ENCODE peak calls at places on chromosomes 16 and 17, in five cellular contexts. One of them, this sample, is unnamed.
A peak's percentile ranks its signal among the peaks of the same experiment; 100 is the strongest.

GRCh38 chr16:80164881-80165280 is 375.9 kb upstream of the DYNLRB2 start:
- DNase-seq in hepatocyte: no peak
- DNase-seq in ovary: no peak
- DNase-seq in mucosa of descending colon: no peak
- DNase-seq in endothelial cell of umbilical vein: no peak
- DNase-seq in this sample: no peak

GRCh38 chr17:12409082-12409481 is 256.6 kb upstream of the MYOCD start:
- DNase-seq in mucosa of descending colon: no peak
- DNase-seq in ovary: no peak
- DNase-seq in endothelial cell of umbilical vein: no peak
- DNase-seq in hepatocyte: no peak
- DNase-seq in this sample: no peak

GRCh38 chr17:10216213-10216982 is 18.0 kb upstream of the GAS7 start:
- DNase-seq in endothelial cell of umbilical vein: no peak
- DNase-seq in hepatocyte: no peak
- DNase-seq in ovary: no peak
- DNase-seq in mucosa of descending colon: no peak
- DNase-seq in this sample: no peak

GRCh38 chr17:46072998-46073397 is 73.9 kb downstream of the STH start:
- DNase-seq in hepatocyte: no peak
- DNase-seq in mucosa of descending colon: no peak
- DNase-seq in endothelial cell of umbilical vein: no peak
- DNase-seq in ovary: no peak
- DNase-seq in this sample: no peak

GRCh38 chr17:48375356-48375755 is 54.7 kb downstream of the SKAP1 start:
- DNase-seq in hepatocyte: no peak
- DNase-seq in endothelial cell of umbilical vein: no peak
- DNase-seq in ovary: no peak
- DNase-seq in mucosa of descending colon: no peak
- DNase-seq in this sample: no peak

GRCh38 chr16:88347656-88348376 is 34.9 kb upstream of the ZNF469 start:
- DNase-seq in mucosa of descending colon: peak; percentile 13
- DNase-seq in endothelial cell of umbilical vein: no peak
- DNase-seq in hepatocyte: no peak
- DNase-seq in ovary: peak; percentile 15
- DNase-seq in this sample: no peak

GRCh38 chr16:68539704-68540370 is 746 bp downstream of the ZFP90 start:
- DNase-seq in mucosa of descending colon: no peak
- DNase-seq in hepatocyte: peak; percentile 19
- DNase-seq in ovary: no peak
- DNase-seq in endothelial cell of umbilical vein: peak; percentile 19
- DNase-seq in this sample: peak; percentile 45

GRCh38 chr17:4634981-4635380 is 6.5 kb downstream of the ALOX15 start:
- DNase-seq in endothelial cell of umbilical vein: no peak
- DNase-seq in ovary: no peak
- DNase-seq in hepatocyte: no peak
- DNase-seq in mucosa of descending colon: no peak
- DNase-seq in this sample: no peak

GRCh38 chr16:1981398-1981836 is at the start of gene NOXO1:
- DNase-seq in mucosa of descending colon: peak; percentile 81
- DNase-seq in endothelial cell of umbilical vein: no peak
- DNase-seq in hepatocyte: no peak
- DNase-seq in ovary: no peak
- DNase-seq in this sample: no peak

GRCh38 chr16:9395958-9396359 is 304.5 kb downstream of the HAPSTR1 start:
- DNase-seq in ovary: no peak
- DNase-seq in endothelial cell of umbilical vein: no peak
- DNase-seq in mucosa of descending colon: peak; percentile 39
- DNase-seq in hepatocyte: peak; percentile 42
- DNase-seq in this sample: peak; percentile 1

GRCh38 chr16:68286153-68287074 is 22.1 kb downstream of the SLC7A6 start:
- DNase-seq in mucosa of descending colon: no peak
- DNase-seq in hepatocyte: no peak
- DNase-seq in ovary: no peak
- DNase-seq in endothelial cell of umbilical vein: peak; percentile 27
- DNase-seq in this sample: no peak

GRCh38 chr17:3879181-3879580 is 13.7 kb downstream of the CAMKK1 start:
- DNase-seq in hepatocyte: peak; percentile 70
- DNase-seq in endothelial cell of umbilical vein: no peak
- DNase-seq in mucosa of descending colon: peak; percentile 43
- DNase-seq in ovary: no peak
- DNase-seq in this sample: no peak

GRCh38 chr17:71412803-71413202 is 708.0 kb upstream of the SOX9 start:
- DNase-seq in endothelial cell of umbilical vein: no peak
- DNase-seq in ovary: no peak
- DNase-seq in hepatocyte: peak; percentile 41
- DNase-seq in mucosa of descending colon: no peak
- DNase-seq in this sample: no peak

GRCh38 chr17:79988163-79988971 is 47.3 kb downstream of the TBC1D16 start:
- DNase-seq in ovary: peak; percentile 88
- DNase-seq in endothelial cell of umbilical vein: peak; percentile 91
- DNase-seq in mucosa of descending colon: peak; percentile 69
- DNase-seq in hepatocyte: peak; percentile 73
- DNase-seq in this sample: no peak

DNA sequence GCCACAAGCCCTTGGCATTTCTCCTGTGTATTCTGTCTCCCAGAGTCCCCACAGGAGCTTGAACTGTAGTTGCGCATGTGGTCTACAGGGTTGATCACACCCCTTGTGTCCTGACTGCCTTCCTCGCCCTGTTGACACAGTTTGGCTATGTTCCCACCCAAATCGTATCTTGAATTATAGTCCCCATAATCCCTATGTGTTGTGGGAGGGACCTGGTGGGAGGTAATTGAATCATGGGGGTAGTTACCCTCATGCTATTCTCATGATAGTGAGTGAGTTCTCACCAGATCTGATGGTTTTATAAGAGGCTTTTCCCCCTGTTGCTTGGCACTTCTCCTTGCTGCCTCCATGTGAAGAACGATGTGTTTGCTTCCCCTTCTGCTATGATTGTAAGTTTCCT is 21.2 kb downstream of the ADAD2 start:
- DNase-seq in ovary: no peak
- DNase-seq in endothelial cell of umbilical vein: no peak
- DNase-seq in mucosa of descending colon: no peak
- DNase-seq in hepatocyte: no peak
- DNase-seq in this sample: no peak
- H3K4me1 ChIP-seq in ovary: no peaks in the 10 kb centered on the region
- H3K4me1 ChIP-seq in endothelial cell of umbilical vein: no peaks in the 10 kb centered on the region
- H3K4me1 ChIP-seq in mucosa of descending colon: no peaks in the 10 kb centered on the region
- H3K4me1 ChIP-seq in hepatocyte: no peaks in the 10 kb centered on the region
- H3K4me1 ChIP-seq in this sample: no peaks in the 10 kb centered on the region

DNA sequence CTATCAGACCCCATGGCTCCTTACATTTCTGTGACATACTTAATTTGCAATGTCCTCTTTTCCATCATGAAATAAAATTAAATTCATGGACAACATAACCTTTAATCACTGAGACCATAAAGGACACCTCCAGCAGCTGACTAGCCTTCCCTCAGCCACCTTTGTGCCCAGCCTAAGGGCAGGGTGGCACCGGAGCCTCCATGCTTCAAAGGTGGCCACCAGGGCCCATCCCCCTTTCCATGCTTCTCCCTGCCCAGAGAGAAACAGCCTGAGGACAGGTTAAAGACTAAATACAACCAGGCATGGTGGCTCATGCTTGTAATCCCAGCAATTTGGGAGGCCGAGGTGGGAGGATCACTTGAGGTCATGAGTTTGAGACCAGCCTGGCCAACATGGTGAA is 94.3 kb downstream of the ADCY9 start:
- DNase-seq in mucosa of descending colon: no peak
- DNase-seq in endothelial cell of umbilical vein: no peak
- DNase-seq in hepatocyte: no peak
- DNase-seq in ovary: no peak
- DNase-seq in this sample: no peak
- TF ChIP-seq CTCF in mucosa of descending colon: no peak
- TF ChIP-seq CTCF in endothelial cell of umbilical vein: no peak
- TF ChIP-seq CTCF in hepatocyte: no peak
- TF ChIP-seq CTCF in ovary: no peak
- TF ChIP-seq CTCF in this sample: no peak

GRCh38 chr17:18185832-18186231 is 2.2 kb downstream of the ALKBH5 start:
- DNase-seq in hepatocyte: no peak
- DNase-seq in endothelial cell of umbilical vein: peak; percentile 37
- DNase-seq in ovary: no peak
- DNase-seq in mucosa of descending colon: no peak
- DNase-seq in this sample: no peak

GRCh38 chr17:18186271-18186982 is 2.8 kb downstream of the ALKBH5 start:
- DNase-seq in hepatocyte: no peak
- DNase-seq in ovary: no peak
- DNase-seq in endothelial cell of umbilical vein: peak; percentile 33
- DNase-seq in mucosa of descending colon: no peak
- DNase-seq in this sample: no peak

GRCh38 chr17:18187816-18188761 is 4.5 kb downstream of the ALKBH5 start:
- DNase-seq in mucosa of descending colon: no peak
- DNase-seq in hepatocyte: peak; percentile 34
- DNase-seq in ovary: no peak
- DNase-seq in endothelial cell of umbilical vein: peak; percentile 61
- DNase-seq in this sample: no peak

GRCh38 chr17:18185391-18185790 is 1.8 kb downstream of the ALKBH5 start:
- DNase-seq in hepatocyte: no peak
- DNase-seq in ovary: no peak
- DNase-seq in mucosa of descending colon: no peak
- DNase-seq in endothelial cell of umbilical vein: peak; percentile 33
- DNase-seq in this sample: no peak

GRCh38 chr17:18187226-18187625 is 3.6 kb downstream of the ALKBH5 start:
- DNase-seq in ovary: no peak
- DNase-seq in hepatocyte: no peak
- DNase-seq in endothelial cell of umbilical vein: peak; percentile 20
- DNase-seq in mucosa of descending colon: no peak
- DNase-seq in this sample: no peak
- H3K4me3 ChIP-seq in ovary: peak overlapping the region; percentile 95
- H3K4me3 ChIP-seq in hepatocyte: peak overlapping the region; percentile 78
- H3K4me3 ChIP-seq in endothelial cell of umbilical vein: no peak overlapping the region
- H3K4me3 ChIP-seq in mucosa of descending colon: no peak overlapping the region
- H3K4me3 ChIP-seq in this sample: no peak overlapping the region

DNA sequence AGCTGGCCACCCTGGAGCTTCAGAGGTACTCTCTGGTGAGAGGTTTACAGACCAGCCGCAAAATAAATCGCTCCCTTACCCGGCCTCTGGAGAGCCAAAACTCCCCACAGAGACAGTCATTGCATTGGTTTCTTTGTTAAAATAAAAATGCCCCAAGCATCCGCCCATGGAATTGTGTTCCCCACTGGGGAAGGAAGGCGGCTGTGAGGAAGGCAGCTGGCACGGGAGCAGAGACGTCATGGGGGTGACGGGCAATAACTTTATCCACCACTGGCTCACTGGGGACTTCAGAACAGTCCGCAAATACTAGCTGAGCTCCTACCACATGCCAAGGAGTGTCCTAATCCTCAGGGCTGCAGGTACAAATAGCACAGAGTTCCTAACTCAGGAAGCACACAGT is 266.1 kb upstream of the FOXF1 start:
- DNase-seq in endothelial cell of umbilical vein: no peak
- DNase-seq in ovary: no peak
- DNase-seq in hepatocyte: no peak
- DNase-seq in mucosa of descending colon: no peak
- DNase-seq in this sample: no peak
- H3K4me1 ChIP-seq in endothelial cell of umbilical vein: no peaks in the 10 kb centered on the region
- H3K4me1 ChIP-seq in ovary: no peaks in the 10 kb centered on the region
- H3K4me1 ChIP-seq in hepatocyte: peaks cover 15% of the 10 kb centered on the region
- H3K4me1 ChIP-seq in mucosa of descending colon: no peaks in the 10 kb centered on the region
- H3K4me1 ChIP-seq in this sample: no peaks in the 10 kb centered on the region

GRCh38 chr16:11632455-11632921 is 35.8 kb upstream of the SNN start:
- DNase-seq in hepatocyte: peak; percentile 81
- DNase-seq in mucosa of descending colon: peak; percentile 50
- DNase-seq in ovary: peak; percentile 76
- DNase-seq in endothelial cell of umbilical vein: peak; percentile 71
- DNase-seq in this sample: peak; percentile 75

GRCh38 chr16:11631214-11631613 is 37.0 kb upstream of the SNN start:
- DNase-seq in endothelial cell of umbilical vein: no peak
- DNase-seq in hepatocyte: no peak
- DNase-seq in mucosa of descending colon: no peak
- DNase-seq in ovary: no peak
- DNase-seq in this sample: no peak

GRCh38 chr16:11629071-11630030 is 38.9 kb upstream of the SNN start:
- DNase-seq in endothelial cell of umbilical vein: no peak
- DNase-seq in mucosa of descending colon: no peak
- DNase-seq in hepatocyte: no peak
- DNase-seq in ovary: no peak
- DNase-seq in this sample: no peak

GRCh38 chr16:11627822-11628457 is 40.3 kb upstream of the SNN start:
- DNase-seq in mucosa of descending colon: no peak
- DNase-seq in ovary: no peak
- DNase-seq in hepatocyte: peak; percentile 54
- DNase-seq in endothelial cell of umbilical vein: no peak
- DNase-seq in this sample: no peak

DNA sequence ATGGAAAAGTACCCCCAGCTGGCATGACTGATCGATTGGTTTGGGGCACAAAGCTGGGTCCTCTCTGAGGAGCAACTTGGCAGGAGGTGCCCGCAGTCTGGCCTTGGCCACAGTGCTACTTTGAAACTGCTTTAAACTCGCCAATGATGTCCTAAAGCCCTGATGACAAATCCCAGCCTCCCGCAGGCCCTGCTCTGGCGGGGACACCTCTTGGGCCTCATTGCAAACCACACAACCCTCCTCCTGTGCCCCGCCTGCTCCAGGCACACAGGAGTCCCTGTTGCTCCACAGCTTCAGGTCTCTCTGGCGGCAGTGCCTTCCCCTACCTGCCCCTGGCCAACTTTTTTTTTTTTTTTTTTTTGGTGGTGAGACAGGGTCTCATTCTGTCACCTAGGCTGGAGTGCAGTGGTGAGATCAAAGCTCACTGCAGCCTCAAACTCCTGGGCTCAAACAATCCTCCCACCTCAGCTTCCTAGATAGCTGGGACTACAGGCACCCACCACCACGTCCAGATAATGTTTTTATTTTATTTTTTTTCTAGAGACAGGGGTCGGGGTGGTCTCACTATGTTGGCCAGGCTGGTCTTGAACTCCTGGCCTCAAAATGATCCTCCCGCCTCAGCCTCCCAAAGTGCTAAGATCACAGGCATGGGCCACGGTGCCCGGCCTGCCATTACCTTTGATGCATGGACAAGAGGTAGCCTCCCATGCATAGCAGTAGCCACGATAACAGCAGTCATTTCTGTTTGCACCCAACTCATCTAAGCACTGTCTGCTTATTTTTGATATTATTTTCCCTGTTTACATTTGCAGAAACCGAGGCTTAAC is 37.8 kb upstream of the SNN start:
- DNase-seq in hepatocyte: no peak
- DNase-seq in endothelial cell of umbilical vein: no peak
- DNase-seq in ovary: no peak
- DNase-seq in mucosa of descending colon: no peak
- DNase-seq in this sample: no peak
- TF ChIP-seq CTCF in hepatocyte: no peak
- TF ChIP-seq CTCF in endothelial cell of umbilical vein: no peak
- TF ChIP-seq CTCF in ovary: no peak
- TF ChIP-seq CTCF in mucosa of descending colon: no peak
- TF ChIP-seq CTCF in this sample: no peak

This sample was measured in Caco-2.